ENCODE peak calls at places on chromosomes 2 and 18, in eight cellular contexts. A is HT-29; U is heart right ventricle; I is dermis microvascular lymphatic vessel endothelial cell; G is NCI-H446 treated with DMSO at 0.1 percent for 48 hours; C is left cardiac atrium; V is ELR; Y is naive thymus-derived CD8-positive, alpha-beta T cell. L is an unnamed sample.

GRCh38 chr2:26985807-26986206 is 15.4 kb downstream of the MAPRE3 start:
- DNase-seq in A (no peak), U (no peak), I (no peak), G (no peak), C (no peak), V (no peak), Y (no peak), L (no peak)

GRCh38 chr2:10709290-10709939 is 12.0 kb upstream of the ATP6V1C2 start:
- DNase-seq in A (peak; percentile 71), U (no peak), I (no peak), G (no peak), C (no peak), V (peak; percentile 53), Y (no peak), L (peak; percentile 61)

GRCh38 chr2:168645696-168646095 is 156.7 kb upstream of the NOSTRIN start:
- DNase-seq in A (no peak), U (no peak), I (no peak), G (no peak), C (no peak), V (no peak), Y (no peak), L (no peak)

GRCh38 chr2:56197816-56198215 is 14.0 kb downstream of the CCDC85A start:
- DNase-seq in A (no peak), U (no peak), I (no peak), G (no peak), C (no peak), V (no peak), Y (no peak), L (no peak)

GRCh38 chr2:195836002-195836401 is 179.0 kb downstream of the SLC39A10 start:
- DNase-seq in A (no peak), U (no peak), I (no peak), G (no peak), C (no peak), V (no peak), Y (no peak), L (no peak)

GRCh38 chr2:62505649-62506420 is at the start of gene TMEM17:
- DNase-seq in A (peak; percentile 75), U (peak; percentile 96), I (peak; percentile 62), G (peak; percentile 73), C (peak; percentile 95), V (peak; percentile 93), Y (no peak), L (peak; percentile 95)

GRCh38 chr2:216447293-216447692 is 35.0 kb downstream of the SMARCAL1 start:
- DNase-seq in A (no peak), U (peak; percentile 32), I (no peak), G (no peak), C (no peak), V (no peak), Y (no peak), L (no peak)

GRCh38 chr2:37283207-37283606 is 41.4 kb downstream of the PRKD3 start:
- DNase-seq in A (no peak), U (no peak), I (no peak), G (no peak), C (no peak), V (peak; percentile 80), Y (no peak), L (no peak)

GRCh38 chr2:104434363-104434792 is 419.5 kb upstream of the POU3F3 start:
- DNase-seq in A (peak; percentile 40), U (no peak), I (no peak), G (no peak), C (no peak), V (no peak), Y (no peak), L (no peak)

GRCh38 chr2:150076281-150076680 is 411.2 kb downstream of the RND3 start:
- DNase-seq in A (no peak), U (no peak), I (no peak), G (no peak), C (no peak), V (peak; percentile 89), Y (no peak), L (no peak)

GRCh38 chr2:47297767-47298401 is 105.1 kb upstream of the MSH2 start:
- DNase-seq in A (no peak), U (no peak), I (no peak), G (no peak), C (no peak), V (no peak), Y (no peak), L (no peak)

GRCh38 chr2:223554923-223555322 is 47.2 kb downstream of the SCG2 start:
- DNase-seq in A (no peak), U (no peak), I (no peak), G (no peak), C (no peak), V (no peak), Y (no peak), L (no peak)

GRCh38 chr2:142716463-142717242 is 160.8 kb upstream of the KYNU start:
- DNase-seq in A (no peak), U (peak; percentile 32), I (no peak), G (peak; percentile 57), C (no peak), V (no peak), Y (no peak), L (peak; percentile 83)

GRCh38 chr2:64018715-64019082 is 529 bp downstream of the VPS54 start:
- DNase-seq in A (no peak), U (peak; percentile 40), I (no peak), G (no peak), C (peak; percentile 63), V (peak; percentile 65), Y (no peak), L (peak; percentile 85)

GRCh38 chr2:218516614-218517013 is 51.5 kb downstream of the USP37 start:
- DNase-seq in A (peak; percentile 26), U (no peak), I (peak; percentile 4), G (no peak), C (no peak), V (peak; percentile 52), Y (peak; percentile 37), L (no peak)

GRCh38 chr2:38792751-38793150 is 14.7 kb downstream of the GEMIN6 start:
- DNase-seq in A (no peak), U (no peak), I (no peak), G (no peak), C (no peak), V (no peak), Y (no peak), L (no peak)

GRCh38 chr18:49967914-49968313 is 154.6 kb upstream of the ACAA2 start:
- DNase-seq in A (peak; percentile 3), U (no peak), I (no peak), G (no peak), C (no peak), V (no peak), Y (no peak), L (no peak)

GRCh38 chr2:233698740-233699139 is 6.0 kb downstream of the UGT1A6 start:
- DNase-seq in A (no peak), U (no peak), I (no peak), G (no peak), C (no peak), V (no peak), Y (no peak), L (no peak)

GRCh38 chr2:226325541-226325940 is 474.1 kb downstream of the IRS1 start:
- DNase-seq in A (no peak), U (no peak), I (no peak), G (no peak), C (no peak), V (peak; percentile 12), Y (no peak), L (no peak)

GRCh38 chr2:224041554-224041953 is 2.5 kb upstream of the SERPINE2 start:
- DNase-seq in A (no peak), U (no peak), I (no peak), G (no peak), C (no peak), V (no peak), Y (no peak), L (no peak)

GRCh38 chr2:190714958-190715357 is 66.1 kb downstream of the NAB1 start:
- DNase-seq in A (no peak), U (no peak), I (no peak), G (no peak), C (no peak), V (peak; percentile 49), Y (no peak), L (no peak)

GRCh38 chr18:3140986-3141639 is 78.7 kb downstream of the MYOM1 start:
- DNase-seq in A (no peak), U (no peak), I (no peak), G (no peak), C (no peak), V (no peak), Y (no peak), L (no peak)

GRCh38 chr2:47205576-47206141 is 50.6 kb upstream of the STPG4 start:
- DNase-seq in A (peak; percentile 42), U (peak; percentile 52), I (no peak), G (no peak), C (peak; percentile 76), V (no peak), Y (no peak), L (no peak)

GRCh38 chr18:22182884-22183610 is 13.7 kb downstream of the GATA6 start:
- DNase-seq in A (no peak), U (no peak), I (no peak), G (no peak), C (no peak), V (no peak), Y (no peak), L (no peak)

GRCh38 chr18:35376393-35376741 is 770 bp downstream of the ZNF396 start:
- DNase-seq in A (no peak), U (no peak), I (no peak), G (no peak), C (peak; percentile 39), V (no peak), Y (peak; percentile 26), L (peak; percentile 68)

GRCh38 chr2:112583497-112584133 is 794 bp upstream of the CHCHD5 start:
- DNase-seq in A (peak; percentile 22), U (no peak), I (no peak), G (no peak), C (no peak), V (no peak), Y (peak; percentile 13), L (no peak)

GRCh38 chr18:27967938-27968803 is 208.8 kb downstream of the CDH2 start:
- DNase-seq in A (no peak), U (no peak), I (no peak), G (no peak), C (no peak), V (no peak), Y (no peak), L (no peak)

GRCh38 chr2:86675611-86676015 is 44.5 kb upstream of the RMND5A start:
- DNase-seq in A (peak; percentile 78), U (no peak), I (no peak), G (no peak), C (no peak), V (no peak), Y (peak; percentile 8), L (no peak)